ENCODE peak calls at places on chromosomes 11 and 22, in eight cellular contexts. Q is heart right ventricle, P is mucosa of descending colon, B is lung, D is astrocyte of the cerebellum, A is PC-9, L is uterus, I is AG04450. F is an unnamed sample.

GRCh38 chr22:31230871-31231621 is 18.9 kb downstream of the LIMK2 start:
- DNase-seq in L (peak), P (no peak), B (peak), A (peak), Q (peak), I (peak), D (no peak), F (peak)

GRCh38 chr11:122902951-122903350 is 20.4 kb downstream of the JHY start:
- DNase-seq in D (no peak), P (no peak), Q (no peak), B (no peak), L (no peak), I (no peak), A (no peak), F (no peak)

GRCh38 chr11:112797653-112798293 is 163.4 kb upstream of the NCAM1 start:
- DNase-seq in Q (no peak), I (no peak), D (no peak), L (no peak), B (no peak), P (no peak), A (no peak), F (peak)

GRCh38 chr22:24414523-24414922 is 12.9 kb upstream of the ADORA2A start:
- DNase-seq in I (no peak), Q (no peak), L (no peak), A (no peak), B (no peak), P (no peak), D (no peak), F (no peak)

GRCh38 chr22:50101870-50102565 is 12.2 kb downstream of the MOV10L1 start:
- DNase-seq in I (no peak), A (peak), B (no peak), L (no peak), P (no peak), D (no peak), Q (no peak), F (no peak)

GRCh38 chr11:123597859-123598258 is 56.6 kb downstream of the SCN3B start:
- DNase-seq in A (no peak), I (no peak), P (no peak), L (no peak), D (no peak), B (no peak), Q (no peak), F (no peak)

GRCh38 chr11:64869571-64870175 is 8.7 kb downstream of the EHD1 start:
- DNase-seq in B (no peak), P (no peak), D (no peak), Q (no peak), A (no peak), I (no peak), L (no peak), F (no peak)

GRCh38 chr11:133474461-133474860 is 57.8 kb downstream of the OPCML start:
- DNase-seq in Q (no peak), I (no peak), L (no peak), D (no peak), P (no peak), A (no peak), B (no peak), F (no peak)

GRCh38 chr11:44139565-44140313 is 44.3 kb downstream of the EXT2 start:
- DNase-seq in A (no peak), B (no peak), Q (no peak), D (no peak), I (no peak), L (no peak), P (no peak), F (no peak)

GRCh38 chr11:102546923-102547471 is 16.4 kb upstream of the MMP7 start:
- DNase-seq in B (no peak), P (no peak), D (no peak), A (no peak), L (no peak), Q (no peak), I (no peak), F (no peak)

GRCh38 chr22:28052818-28053217 is 133.8 kb upstream of the PITPNB start:
- DNase-seq in D (no peak), A (no peak), Q (no peak), I (no peak), P (no peak), B (no peak), L (no peak), F (no peak)

GRCh38 chr11:113401718-113402117 is 14.1 kb downstream of the ANKK1 start:
- DNase-seq in D (no peak), I (no peak), A (peak), B (peak), Q (peak), L (no peak), P (peak), F (peak)

GRCh38 chr22:40463727-40464126 is 93.3 kb downstream of the SGSM3 start:
- DNase-seq in P (no peak), A (no peak), I (no peak), Q (no peak), B (no peak), L (no peak), D (no peak), F (no peak)

GRCh38 chr22:35930933-35931332 is 97.7 kb downstream of the RBFOX2 start:
- DNase-seq in A (peak), I (peak), Q (peak), L (peak), B (no peak), D (peak), P (no peak), F (peak)

GRCh38 chr11:4393209-4394196 is at the start of gene TRIM21:
- DNase-seq in L (peak), A (peak), Q (peak), I (peak), B (peak), P (peak), D (peak), F (peak)

GRCh38 chr11:18063131-18063530 is 17.1 kb upstream of the TPH1 start:
- DNase-seq in P (no peak), L (no peak), Q (no peak), B (no peak), I (no peak), D (no peak), A (no peak), F (no peak)

DNA sequence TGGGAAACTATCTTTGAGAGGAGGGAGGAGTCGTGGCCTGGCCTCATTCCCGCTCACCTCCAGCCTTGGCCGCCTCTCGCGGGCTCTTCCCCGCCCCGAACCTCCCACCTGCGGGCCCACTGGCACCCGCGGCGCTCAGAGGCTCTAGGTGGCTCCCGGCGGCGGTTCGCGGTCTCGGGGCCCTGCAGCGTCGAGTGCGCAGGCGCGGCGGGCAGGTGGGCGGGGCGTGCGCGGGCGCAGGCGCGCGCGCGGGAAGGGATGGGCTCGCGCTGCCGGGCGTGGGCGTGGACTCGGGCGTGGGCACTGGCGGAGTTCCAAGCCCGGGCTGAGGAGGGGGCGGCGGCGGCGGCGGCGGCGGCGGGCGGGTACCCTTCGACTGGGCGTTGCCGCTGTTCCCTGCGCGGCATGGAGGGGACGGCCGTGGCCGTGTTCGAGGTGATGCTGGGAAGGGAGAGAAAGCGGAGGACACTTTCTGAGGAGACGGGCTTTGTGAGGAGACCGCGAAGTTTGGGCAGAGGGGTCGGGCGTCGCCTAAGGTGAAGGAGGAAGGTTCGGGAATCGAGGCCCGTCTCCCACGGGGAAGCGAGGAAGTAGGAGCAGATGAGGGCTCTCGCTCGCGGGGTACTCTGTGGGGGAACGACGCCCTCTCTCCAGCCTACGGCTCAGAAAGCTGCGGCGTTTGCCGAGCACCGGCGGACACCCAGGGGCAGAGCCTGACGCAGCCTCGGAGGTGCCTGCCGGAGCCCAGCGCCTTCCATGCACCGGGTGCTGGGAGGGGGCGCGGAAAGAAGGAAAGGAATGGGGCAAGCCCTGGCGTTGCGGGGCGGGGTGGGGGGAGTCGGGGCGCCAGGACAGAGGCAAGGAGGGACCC is 15.7 kb upstream of the SPTBN2 start:
- DNase-seq in P (peak), B (peak), I (no peak), D (no peak), Q (peak), L (peak), A (peak), F (peak)
- H3K4me3 ChIP-seq in P (peak), B (peak), I (peak), D (peak), Q (peak), L (peak), A (peak), F (peak)

GRCh38 chr11:76151561-76152085 is 54.7 kb downstream of the WNT11 start:
- DNase-seq in A (peak), B (no peak), Q (no peak), D (no peak), I (no peak), L (no peak), P (peak), F (no peak)
- H3K4me3 ChIP-seq in A (no peak), B (no peak), Q (no peak), D (no peak), I (no peak), L (no peak), P (no peak), F (no peak)

GRCh38 chr11:119983240-119983732 is 154.6 kb downstream of the TRIM29 start:
- DNase-seq in P (no peak), I (no peak), L (no peak), Q (no peak), D (no peak), A (no peak), B (no peak), F (no peak)
- H3K4me3 ChIP-seq in P (no peak), I (no peak), L (no peak), Q (no peak), D (no peak), A (no peak), B (no peak), F (no peak)

GRCh38 chr11:131744847-131745246 is 374.4 kb downstream of the NTM start:
- DNase-seq in L (no peak), D (no peak), A (no peak), Q (no peak), B (no peak), I (peak), P (no peak), F (peak)
- H3K4me3 ChIP-seq in L (no peak), D (no peak), A (no peak), Q (no peak), B (no peak), I (no peak), P (no peak), F (no peak)

F was measured in fibroblast of pulmonary artery.